ENCODE peak calls at places on chromosomes 12 and 14, in seven cellular contexts. W is activated T-cell treated with anti-CD3 and anti-CD28 coated beads for 48 hours, X is EL, O is Caco-2, F is amniotic stem cell, V is NCI-H460, L is astrocyte. M is an unnamed sample.

GRCh38 chr12:117380083-117380482 is 18.7 kb upstream of the NOS1 start:
- DNase-seq in L (no peak), X (no peak), F (no peak), W (no peak), O (no peak), V (no peak), M (peak; percentile 20)

GRCh38 chr12:109696485-109697269 is 16.9 kb upstream of the FAM222A start:
- DNase-seq in V (no peak), W (no peak), F (no peak), L (peak; percentile 13), O (no peak), X (peak; percentile 51), M (peak; percentile 37)

GRCh38 chr14:101707285-101707842 is 54.1 kb upstream of the PPP2R5C start:
- DNase-seq in O (peak; percentile 50), V (peak; percentile 93), L (peak; percentile 60), W (peak; percentile 36), F (peak; percentile 66), X (peak; percentile 82), M (peak; percentile 71)

GRCh38 chr12:9039397-9039977 is 50.1 kb downstream of the KLRG1 start:
- DNase-seq in O (no peak), L (peak; percentile 20), F (no peak), V (peak; percentile 43), X (peak; percentile 31), W (no peak), M (peak; percentile 62)

GRCh38 chr12:113195598-113195997 is 10.1 kb downstream of the RITA1 start:
- DNase-seq in F (no peak), V (no peak), W (no peak), O (no peak), L (no peak), X (no peak), M (no peak)

GRCh38 chr12:92929957-92930356 is 862 bp upstream of the EEA1 start:
- DNase-seq in V (no peak), L (no peak), W (no peak), X (no peak), O (no peak), F (no peak), M (no peak)

GRCh38 chr12:107984973-107985372 is 144.1 kb upstream of the WSCD2 start:
- DNase-seq in L (no peak), O (no peak), X (no peak), W (no peak), F (no peak), V (no peak), M (no peak)

GRCh38 chr14:96863327-96863985 is 66.3 kb downstream of the VRK1 start:
- DNase-seq in O (no peak), V (no peak), X (no peak), F (no peak), L (no peak), W (no peak), M (no peak)

GRCh38 chr14:105469456-105470162 is 5.0 kb upstream of the CRIP2 start:
- DNase-seq in X (no peak), W (no peak), L (no peak), F (no peak), V (no peak), O (no peak), M (no peak)

GRCh38 chr14:52856139-52856538 is 64.7 kb upstream of the GNPNAT1 start:
- DNase-seq in L (peak; percentile 72), V (no peak), X (peak; percentile 51), F (no peak), O (no peak), W (no peak), M (no peak)

GRCh38 chr14:93269341-93270068 is 62.4 kb downstream of the UBR7 start:
- DNase-seq in X (peak; percentile 61), L (peak; percentile 73), V (peak; percentile 76), F (no peak), W (no peak), O (no peak), M (no peak)

GRCh38 chr12:121334513-121335343 is 17.5 kb downstream of the ANAPC5 start:
- DNase-seq in W (no peak), O (no peak), F (peak; percentile 74), X (peak; percentile 61), V (peak; percentile 54), L (peak; percentile 61), M (peak; percentile 62)

GRCh38 chr12:89544730-89545184 is 18.9 kb upstream of the POC1B start:
- DNase-seq in F (no peak), W (no peak), X (no peak), L (peak; percentile 17), V (no peak), O (no peak), M (no peak)

GRCh38 chr12:89833337-89834252 is 125.0 kb upstream of the ATP2B1 start:
- DNase-seq in X (peak; percentile 18), W (no peak), V (no peak), F (no peak), L (no peak), O (no peak), M (no peak)

GRCh38 chr12:99334737-99335136 is 312.8 kb upstream of the GARIN6 start:
- DNase-seq in V (no peak), L (no peak), O (no peak), F (no peak), X (no peak), W (no peak), M (no peak)

GRCh38 chr14:20820063-20820904 is 17.6 kb upstream of the RNASE1 start:
- DNase-seq in O (no peak), W (no peak), L (no peak), V (no peak), F (no peak), X (no peak), M (no peak)

GRCh38 chr14:34628681-34629135 is 1.2 kb downstream of the SNX6 start:
- DNase-seq in X (peak; percentile 52), F (no peak), V (no peak), L (no peak), W (no peak), O (no peak), M (peak; percentile 18)

GRCh38 chr12:89384050-89384749 is 31.9 kb upstream of the DUSP6 start:
- DNase-seq in X (peak; percentile 90), F (peak; percentile 48), V (no peak), L (peak; percentile 85), W (no peak), O (no peak), M (peak; percentile 57)

GRCh38 chr12:120470150-120470817 is 736 bp upstream of the SRSF9 start:
- DNase-seq in X (peak; percentile 29), V (no peak), W (no peak), L (no peak), O (no peak), F (no peak), M (peak; percentile 20)

GRCh38 chr14:92712654-92713051 is 35.8 kb downstream of the LGMN start:
- DNase-seq in F (no peak), L (no peak), X (no peak), O (no peak), V (no peak), W (no peak), M (no peak)